ENCODE peak calls at places on chromosomes 11 and 22, in four cellular contexts. O is K562, C is HepG2, J is GM12878. L is an unnamed sample.

GRCh38 chr22:39148024-39148726 is 4.3 kb downstream of the CBX7 start:
- DNase-seq in O (no peak), C (no peak), J (no peak), L (no peak)

GRCh38 chr11:128399186-128399585 is 188.2 kb downstream of the ETS1 start:
- DNase-seq in O (no peak), C (no peak), J (peak; percentile 26), L (no peak)

GRCh38 chr11:64801591-64802369 is 1.2 kb downstream of the MAP4K2 start:
- DNase-seq in O (no peak), C (no peak), J (no peak), L (no peak)

GRCh38 chr22:25076281-25076680 is 123.4 kb upstream of the CRYBB3 start:
- DNase-seq in O (no peak), C (no peak), J (no peak), L (no peak)

GRCh38 chr11:62125316-62125715 is 1.5 kb downstream of the INCENP start:
- DNase-seq in O (no peak), C (no peak), J (no peak), L (no peak)

GRCh38 chr11:44634401-44635281 is 69.2 kb downstream of the CD82 start:
- DNase-seq in O (peak; percentile 57), C (no peak), J (no peak), L (peak; percentile 60)

GRCh38 chr22:50208430-50208938 is 7.7 kb downstream of the SELENOO start:
- DNase-seq in O (no peak), C (no peak), J (no peak), L (no peak)

GRCh38 chr22:42680648-42681047 is 31.5 kb upstream of the CYB5R3 start:
- DNase-seq in O (peak; percentile 23), C (no peak), J (no peak), L (peak; percentile 64)

GRCh38 chr11:21988477-21988876 is 204.4 kb upstream of the ANO5 start:
- DNase-seq in O (no peak), C (peak; percentile 1), J (no peak), L (peak; percentile 29)

GRCh38 chr22:46045459-46046298 is 68.7 kb upstream of the WNT7B start:
- DNase-seq in O (no peak), C (no peak), J (no peak), L (no peak)

GRCh38 chr11:11177156-11177808 is 175.8 kb downstream of the CSNK2A3 start:
- DNase-seq in O (no peak), C (no peak), J (no peak), L (no peak)

DNA sequence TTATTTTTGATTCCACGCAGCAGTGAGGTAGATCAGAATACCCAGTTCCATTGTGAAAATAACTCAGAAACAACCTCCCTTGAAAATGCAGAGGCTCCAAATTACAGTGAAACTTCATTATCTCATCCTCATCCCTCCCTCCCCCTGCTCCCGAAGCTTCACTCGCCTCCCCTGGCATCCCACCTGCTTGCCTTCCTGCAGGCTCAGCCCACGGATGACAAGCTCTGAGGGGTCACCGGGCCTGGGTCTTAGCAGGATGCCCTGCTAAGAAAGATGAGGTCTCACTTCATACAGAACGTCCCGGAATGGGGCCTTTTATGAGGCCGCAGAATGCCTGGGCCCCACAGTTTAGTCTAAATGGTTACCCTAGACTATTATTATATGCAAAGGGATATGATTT is 20.2 kb downstream of the FXYD6 start:
- DNase-seq in O (no peak), C (no peak), J (no peak), L (no peak)
- TF ChIP-seq HDAC2 in O (no peak), C (no peak), J (no peak), L (no peak)

DNA sequence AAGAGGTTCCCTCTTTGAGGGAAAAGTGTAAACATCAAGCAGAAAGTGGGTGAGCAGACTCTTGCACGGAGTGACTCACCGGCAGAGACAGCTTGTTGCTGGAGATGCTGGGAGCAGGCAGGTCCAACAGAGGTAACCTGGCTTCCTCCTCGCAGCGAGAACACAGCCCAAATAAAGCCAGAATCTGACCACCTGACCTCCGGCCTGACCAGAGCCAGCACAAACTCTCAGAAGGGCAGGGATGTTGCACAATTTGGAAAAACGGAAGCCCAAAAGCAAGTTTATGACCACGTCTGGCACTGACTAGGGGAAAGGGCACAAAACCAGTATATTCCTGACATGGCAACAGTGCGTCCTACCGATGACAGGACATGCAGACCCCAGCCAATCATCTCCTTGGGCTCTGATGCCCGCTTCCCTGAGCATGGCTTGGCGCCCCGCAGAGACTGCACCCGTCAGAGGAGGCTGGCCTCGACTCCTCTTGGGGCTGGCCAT is 5.4 kb downstream of the SMCO4 start:
- DNase-seq in O (no peak), C (no peak), J (no peak), L (no peak)
- TF ChIP-seq ESRRA in O (no peak), C (no peak), J (no peak), L (no peak)

GRCh38 chr22:41285820-41286638 is at the start of gene RANGAP1:
- DNase-seq in O (peak; percentile 93), C (peak; percentile 97), J (peak; percentile 98), L (peak; percentile 92)
- TF ChIP-seq REST in O (no peak), C (no peak), J (no peak), L (no peak)

DNA sequence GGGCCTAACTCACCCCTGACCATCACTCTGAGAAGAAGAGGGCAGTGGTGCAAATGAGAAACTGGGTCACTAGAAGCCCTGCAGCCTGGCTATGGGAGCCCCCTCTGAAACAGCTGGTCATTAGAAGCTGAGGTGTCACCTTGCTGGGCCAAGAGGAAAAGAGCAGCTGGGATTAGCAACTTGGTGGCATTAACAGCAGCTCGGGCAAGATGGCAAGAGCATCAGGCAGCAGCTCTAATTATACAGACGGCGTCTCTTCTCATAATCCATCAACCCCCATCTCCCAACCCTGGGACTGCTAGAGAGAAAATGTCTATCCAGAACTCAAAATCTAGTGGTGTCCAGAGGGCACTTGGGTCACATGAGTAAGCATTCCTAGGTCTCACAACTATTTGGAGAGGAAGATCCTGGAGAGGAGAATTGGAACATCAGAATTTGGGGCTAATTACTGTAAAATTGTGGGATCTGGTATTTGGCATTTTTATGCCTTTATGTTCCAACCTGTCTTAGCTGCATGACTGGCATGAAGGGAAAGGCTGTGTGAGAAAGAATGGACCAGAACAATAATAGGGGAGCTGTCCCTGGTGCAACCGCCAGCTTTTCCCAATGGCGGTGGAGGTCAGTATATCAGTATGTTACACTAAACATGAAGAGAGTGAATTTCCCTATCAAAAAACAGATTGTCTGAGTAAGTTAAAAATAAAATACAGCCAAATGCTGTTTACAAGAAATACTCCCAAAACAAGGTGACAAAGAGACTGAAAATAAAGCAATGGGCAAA is 7.6 kb upstream of the LMO1 start:
- DNase-seq in O (no peak), C (no peak), J (no peak), L (no peak)
- TF ChIP-seq HDAC2 in O (no peak), C (no peak), J (no peak), L (no peak)

GRCh38 chr11:13288375-13289029 is 10.9 kb downstream of the BMAL1 start:
- DNase-seq in O (no peak), C (no peak), J (no peak), L (no peak)
- TF ChIP-seq ESRRA in O (no peak), C (no peak), J (no peak), L (no peak)